ENCODE peak calls at places on chromosome 6, in nine cellular contexts. R is NAMALWA; P is NCI-H524 treated with DMSO at 0.1 percent for 48 hours; I is effector CD4-positive, alpha-beta T cell; D is cardiac muscle cell; B is SHP77; W is left ventricle myocardium inferior; E is stimulated activated CD8-positive, alpha-beta memory T cell treated with anti-CD3 and anti-CD28 coated beads, Interleukin-7, amount 100 ng/mL, for 1 hour; O is osteocyte. L is an unnamed sample.
A peak's percentile ranks its signal among the peaks of the same experiment; 100 is the strongest.

GRCh38 chr6:6283747-6284146 is 36.7 kb downstream of the F13A1 start:
- DNase-seq in R (peak; percentile 51), P (no peak), I (no peak), D (no peak), B (no peak), W (no peak), E (no peak), O (no peak), L (no peak)

GRCh38 chr6:56359201-56359899 is 112.0 kb upstream of the COL21A1 start:
- DNase-seq in R (peak; percentile 81), P (peak; percentile 26), I (peak; percentile 38), D (peak; percentile 82), B (peak; percentile 59), W (no peak), E (no peak), O (no peak), L (no peak)

GRCh38 chr6:127195833-127196232 is 70.8 kb upstream of the RNF146 start:
- DNase-seq in R (no peak), P (no peak), I (no peak), D (no peak), B (no peak), W (no peak), E (no peak), O (no peak), L (no peak)

GRCh38 chr6:165571068-165571682 is 91.9 kb downstream of the PDE10A start:
- DNase-seq in R (no peak), P (peak; percentile 35), I (no peak), D (peak; percentile 36), B (no peak), W (no peak), E (no peak), O (no peak), L (no peak)

GRCh38 chr6:6748001-6748400 is 159.5 kb downstream of the LY86 start:
- DNase-seq in R (no peak), P (no peak), I (no peak), D (no peak), B (no peak), W (no peak), E (no peak), O (no peak), L (no peak)

GRCh38 chr6:38413097-38413800 is 226.5 kb downstream of the BTBD9 start:
- DNase-seq in R (no peak), P (no peak), I (no peak), D (no peak), B (no peak), W (peak; percentile 22), E (no peak), O (no peak), L (no peak)

GRCh38 chr6:133682506-133683290 is 206.2 kb upstream of the TCF21 start:
- DNase-seq in R (no peak), P (no peak), I (no peak), D (no peak), B (no peak), W (no peak), E (no peak), O (no peak), L (no peak)

GRCh38 chr6:108581237-108581931 is 20.7 kb downstream of the FOXO3 start:
- DNase-seq in R (no peak), P (no peak), I (no peak), D (no peak), B (no peak), W (no peak), E (no peak), O (no peak), L (no peak)

GRCh38 chr6:122008105-122009100 is 391.0 kb upstream of the HSF2 start:
- DNase-seq in R (no peak), P (no peak), I (no peak), D (peak; percentile 84), B (no peak), W (peak; percentile 36), E (no peak), O (no peak), L (no peak)

GRCh38 chr6:154509421-154510143 is 903 bp downstream of the CNKSR3 start:
- DNase-seq in R (no peak), P (no peak), I (no peak), D (peak; percentile 63), B (no peak), W (peak; percentile 21), E (no peak), O (peak; percentile 84), L (peak; percentile 15)

GRCh38 chr6:75151013-75151412 is 54.8 kb downstream of the COL12A1 start:
- DNase-seq in R (no peak), P (no peak), I (no peak), D (no peak), B (no peak), W (no peak), E (no peak), O (no peak), L (no peak)

GRCh38 chr6:107290491-107290890 is 168.9 kb downstream of the PDSS2 start:
- DNase-seq in R (no peak), P (no peak), I (no peak), D (no peak), B (no peak), W (no peak), E (no peak), O (no peak), L (no peak)

GRCh38 chr6:13614126-13614925 is 809 bp upstream of the NOL7 start:
- DNase-seq in R (no peak), P (no peak), I (peak; percentile 15), D (peak; percentile 67), B (peak; percentile 51), W (peak; percentile 44), E (peak; percentile 1), O (peak; percentile 88), L (no peak)

GRCh38 chr6:167152858-167153257 is 4.9 kb downstream of the GPR31 start:
- DNase-seq in R (peak; percentile 22), P (no peak), I (no peak), D (no peak), B (no peak), W (no peak), E (no peak), O (no peak), L (no peak)

GRCh38 chr6:7590918-7591302 is 912 bp downstream of the SNRNP48 start:
- DNase-seq in R (no peak), P (no peak), I (no peak), D (no peak), B (no peak), W (peak; percentile 27), E (no peak), O (no peak), L (no peak)

GRCh38 chr6:149428606-149429005 is 28.5 kb downstream of the SUMO4 start:
- DNase-seq in R (no peak), P (no peak), I (no peak), D (no peak), B (no peak), W (no peak), E (no peak), O (no peak), L (no peak)

GRCh38 chr6:46733410-46733809 is 1.8 kb downstream of the PLA2G7 start:
- DNase-seq in R (no peak), P (no peak), I (no peak), D (no peak), B (no peak), W (no peak), E (no peak), O (no peak), L (no peak)

GRCh38 chr6:33595001-33595846 is 15.1 kb upstream of the BAK1 start:
- DNase-seq in R (no peak), P (no peak), I (no peak), D (no peak), B (no peak), W (no peak), E (no peak), O (no peak), L (no peak)

GRCh38 chr6:33616113-33616512 is 5.0 kb upstream of the ITPR3 start:
- DNase-seq in R (no peak), P (no peak), I (no peak), D (no peak), B (no peak), W (no peak), E (no peak), O (no peak), L (no peak)

GRCh38 chr6:110414669-110415296 is 592 bp downstream of the DDO start:
- DNase-seq in R (no peak), P (no peak), I (no peak), D (peak; percentile 33), B (no peak), W (no peak), E (no peak), O (peak; percentile 71), L (no peak)

GRCh38 chr6:170403451-170403850 is 96.9 kb downstream of the FAM120B start:
- DNase-seq in R (no peak), P (no peak), I (no peak), D (peak; percentile 72), B (no peak), W (no peak), E (no peak), O (no peak), L (no peak)

GRCh38 chr6:15734118-15734897 is 71.5 kb upstream of the DTNBP1 start:
- DNase-seq in R (no peak), P (no peak), I (no peak), D (no peak), B (no peak), W (no peak), E (no peak), O (no peak), L (no peak)

L was measured in GM12892.